ENCODE peak calls at places on chromosome 17, in six cellular contexts. One of them, this sample, is unnamed.

GRCh38 chr17:12107905-12108304 is 87.2 kb downstream of the MAP2K4 start:
- DNase-seq in HCEC 1CT: peak
- DNase-seq in activated T-helper 2 cell treated with anti-CD3 and anti-CD28 coated beads, Interferon-gamma antibody, Interleukin-2, Interleukin-4, amounts not matched to agents 10 μg/mL and 5 μg/mL and 100 μg/mL, durations not matched to agents 14 hours and 24 hours and 36 hours: no peak
- DNase-seq in mucosa of descending colon: no peak
- DNase-seq in H7: no peak
- DNase-seq in activated naive CD8-positive, alpha-beta T cell treated with anti-CD3 and anti-CD28 coated beads, Interleukin-2, amount 50 U/mL, for 24 hours: no peak
- DNase-seq in this sample: no peak

GRCh38 chr17:82684207-82684903 is 14.1 kb downstream of the RAB40B start:
- DNase-seq in HCEC 1CT: no peak
- DNase-seq in activated T-helper 2 cell treated with anti-CD3 and anti-CD28 coated beads, Interferon-gamma antibody, Interleukin-2, Interleukin-4, amounts not matched to agents 10 μg/mL and 5 μg/mL and 100 μg/mL, durations not matched to agents 14 hours and 24 hours and 36 hours: no peak
- DNase-seq in mucosa of descending colon: peak
- DNase-seq in H7: no peak
- DNase-seq in activated naive CD8-positive, alpha-beta T cell treated with anti-CD3 and anti-CD28 coated beads, Interleukin-2, amount 50 U/mL, for 24 hours: no peak
- DNase-seq in this sample: no peak

GRCh38 chr17:80968602-80969029 is 23.0 kb upstream of the CHMP6 start:
- DNase-seq in HCEC 1CT: no peak
- DNase-seq in activated T-helper 2 cell treated with anti-CD3 and anti-CD28 coated beads, Interferon-gamma antibody, Interleukin-2, Interleukin-4, amounts not matched to agents 10 μg/mL and 5 μg/mL and 100 μg/mL, durations not matched to agents 14 hours and 24 hours and 36 hours: no peak
- DNase-seq in mucosa of descending colon: peak
- DNase-seq in H7: peak
- DNase-seq in activated naive CD8-positive, alpha-beta T cell treated with anti-CD3 and anti-CD28 coated beads, Interleukin-2, amount 50 U/mL, for 24 hours: no peak
- DNase-seq in this sample: peak

GRCh38 chr17:56347646-56348045 is 194.4 kb downstream of the ANKFN1 start:
- DNase-seq in HCEC 1CT: no peak
- DNase-seq in activated T-helper 2 cell treated with anti-CD3 and anti-CD28 coated beads, Interferon-gamma antibody, Interleukin-2, Interleukin-4, amounts not matched to agents 10 μg/mL and 5 μg/mL and 100 μg/mL, durations not matched to agents 14 hours and 24 hours and 36 hours: no peak
- DNase-seq in mucosa of descending colon: no peak
- DNase-seq in H7: no peak
- DNase-seq in activated naive CD8-positive, alpha-beta T cell treated with anti-CD3 and anti-CD28 coated beads, Interleukin-2, amount 50 U/mL, for 24 hours: no peak
- DNase-seq in this sample: no peak

GRCh38 chr17:2796164-2797140 is at the start of gene RAP1GAP2:
- DNase-seq in HCEC 1CT: no peak
- DNase-seq in activated T-helper 2 cell treated with anti-CD3 and anti-CD28 coated beads, Interferon-gamma antibody, Interleukin-2, Interleukin-4, amounts not matched to agents 10 μg/mL and 5 μg/mL and 100 μg/mL, durations not matched to agents 14 hours and 24 hours and 36 hours: peak
- DNase-seq in mucosa of descending colon: peak
- DNase-seq in H7: peak
- DNase-seq in activated naive CD8-positive, alpha-beta T cell treated with anti-CD3 and anti-CD28 coated beads, Interleukin-2, amount 50 U/mL, for 24 hours: peak
- DNase-seq in this sample: peak

GRCh38 chr17:68592667-68593330 is 8.4 kb downstream of the FAM20A start:
- DNase-seq in HCEC 1CT: no peak
- DNase-seq in activated T-helper 2 cell treated with anti-CD3 and anti-CD28 coated beads, Interferon-gamma antibody, Interleukin-2, Interleukin-4, amounts not matched to agents 10 μg/mL and 5 μg/mL and 100 μg/mL, durations not matched to agents 14 hours and 24 hours and 36 hours: no peak
- DNase-seq in mucosa of descending colon: no peak
- DNase-seq in H7: no peak
- DNase-seq in activated naive CD8-positive, alpha-beta T cell treated with anti-CD3 and anti-CD28 coated beads, Interleukin-2, amount 50 U/mL, for 24 hours: no peak
- DNase-seq in this sample: no peak

GRCh38 chr17:41393294-41393693 is 4.1 kb downstream of the KRT31 start:
- DNase-seq in HCEC 1CT: no peak
- DNase-seq in activated T-helper 2 cell treated with anti-CD3 and anti-CD28 coated beads, Interferon-gamma antibody, Interleukin-2, Interleukin-4, amounts not matched to agents 10 μg/mL and 5 μg/mL and 100 μg/mL, durations not matched to agents 14 hours and 24 hours and 36 hours: no peak
- DNase-seq in mucosa of descending colon: no peak
- DNase-seq in H7: no peak
- DNase-seq in activated naive CD8-positive, alpha-beta T cell treated with anti-CD3 and anti-CD28 coated beads, Interleukin-2, amount 50 U/mL, for 24 hours: no peak
- DNase-seq in this sample: no peak

GRCh38 chr17:72456026-72456569 is 335.3 kb downstream of the SOX9 start:
- DNase-seq in HCEC 1CT: peak
- DNase-seq in activated T-helper 2 cell treated with anti-CD3 and anti-CD28 coated beads, Interferon-gamma antibody, Interleukin-2, Interleukin-4, amounts not matched to agents 10 μg/mL and 5 μg/mL and 100 μg/mL, durations not matched to agents 14 hours and 24 hours and 36 hours: no peak
- DNase-seq in mucosa of descending colon: peak
- DNase-seq in H7: no peak
- DNase-seq in activated naive CD8-positive, alpha-beta T cell treated with anti-CD3 and anti-CD28 coated beads, Interleukin-2, amount 50 U/mL, for 24 hours: no peak
- DNase-seq in this sample: no peak

GRCh38 chr17:50055055-50055425 is 870 bp upstream of the ITGA3 start:
- DNase-seq in HCEC 1CT: no peak
- DNase-seq in activated T-helper 2 cell treated with anti-CD3 and anti-CD28 coated beads, Interferon-gamma antibody, Interleukin-2, Interleukin-4, amounts not matched to agents 10 μg/mL and 5 μg/mL and 100 μg/mL, durations not matched to agents 14 hours and 24 hours and 36 hours: no peak
- DNase-seq in mucosa of descending colon: peak
- DNase-seq in H7: peak
- DNase-seq in activated naive CD8-positive, alpha-beta T cell treated with anti-CD3 and anti-CD28 coated beads, Interleukin-2, amount 50 U/mL, for 24 hours: peak
- DNase-seq in this sample: no peak

GRCh38 chr17:16987830-16988601 is 16.1 kb upstream of the TNFRSF13B start:
- DNase-seq in HCEC 1CT: peak
- DNase-seq in activated T-helper 2 cell treated with anti-CD3 and anti-CD28 coated beads, Interferon-gamma antibody, Interleukin-2, Interleukin-4, amounts not matched to agents 10 μg/mL and 5 μg/mL and 100 μg/mL, durations not matched to agents 14 hours and 24 hours and 36 hours: peak
- DNase-seq in mucosa of descending colon: peak
- DNase-seq in H7: peak
- DNase-seq in activated naive CD8-positive, alpha-beta T cell treated with anti-CD3 and anti-CD28 coated beads, Interleukin-2, amount 50 U/mL, for 24 hours: peak
- DNase-seq in this sample: peak

GRCh38 chr17:10155334-10156081 is 42.9 kb downstream of the GAS7 start:
- DNase-seq in HCEC 1CT: no peak
- DNase-seq in activated T-helper 2 cell treated with anti-CD3 and anti-CD28 coated beads, Interferon-gamma antibody, Interleukin-2, Interleukin-4, amounts not matched to agents 10 μg/mL and 5 μg/mL and 100 μg/mL, durations not matched to agents 14 hours and 24 hours and 36 hours: no peak
- DNase-seq in mucosa of descending colon: no peak
- DNase-seq in H7: no peak
- DNase-seq in activated naive CD8-positive, alpha-beta T cell treated with anti-CD3 and anti-CD28 coated beads, Interleukin-2, amount 50 U/mL, for 24 hours: no peak
- DNase-seq in this sample: no peak

GRCh38 chr17:3879181-3879580 is 13.7 kb downstream of the CAMKK1 start:
- DNase-seq in HCEC 1CT: no peak
- DNase-seq in activated T-helper 2 cell treated with anti-CD3 and anti-CD28 coated beads, Interferon-gamma antibody, Interleukin-2, Interleukin-4, amounts not matched to agents 10 μg/mL and 5 μg/mL and 100 μg/mL, durations not matched to agents 14 hours and 24 hours and 36 hours: no peak
- DNase-seq in mucosa of descending colon: no peak
- DNase-seq in H7: no peak
- DNase-seq in activated naive CD8-positive, alpha-beta T cell treated with anti-CD3 and anti-CD28 coated beads, Interleukin-2, amount 50 U/mL, for 24 hours: no peak
- DNase-seq in this sample: no peak

GRCh38 chr17:56890390-56890789 is 23.5 kb downstream of the TRIM25 start:
- DNase-seq in HCEC 1CT: no peak
- DNase-seq in activated T-helper 2 cell treated with anti-CD3 and anti-CD28 coated beads, Interferon-gamma antibody, Interleukin-2, Interleukin-4, amounts not matched to agents 10 μg/mL and 5 μg/mL and 100 μg/mL, durations not matched to agents 14 hours and 24 hours and 36 hours: no peak
- DNase-seq in mucosa of descending colon: no peak
- DNase-seq in H7: no peak
- DNase-seq in activated naive CD8-positive, alpha-beta T cell treated with anti-CD3 and anti-CD28 coated beads, Interleukin-2, amount 50 U/mL, for 24 hours: no peak
- DNase-seq in this sample: no peak

GRCh38 chr17:82287849-82288601 is 14.5 kb upstream of the CSNK1D start:
- DNase-seq in HCEC 1CT: peak
- DNase-seq in activated T-helper 2 cell treated with anti-CD3 and anti-CD28 coated beads, Interferon-gamma antibody, Interleukin-2, Interleukin-4, amounts not matched to agents 10 μg/mL and 5 μg/mL and 100 μg/mL, durations not matched to agents 14 hours and 24 hours and 36 hours: no peak
- DNase-seq in mucosa of descending colon: peak
- DNase-seq in H7: no peak
- DNase-seq in activated naive CD8-positive, alpha-beta T cell treated with anti-CD3 and anti-CD28 coated beads, Interleukin-2, amount 50 U/mL, for 24 hours: no peak
- DNase-seq in this sample: no peak

GRCh38 chr17:10513284-10514067 is 4.9 kb downstream of the MYH1 start:
- DNase-seq in HCEC 1CT: no peak
- DNase-seq in activated T-helper 2 cell treated with anti-CD3 and anti-CD28 coated beads, Interferon-gamma antibody, Interleukin-2, Interleukin-4, amounts not matched to agents 10 μg/mL and 5 μg/mL and 100 μg/mL, durations not matched to agents 14 hours and 24 hours and 36 hours: no peak
- DNase-seq in mucosa of descending colon: no peak
- DNase-seq in H7: no peak
- DNase-seq in activated naive CD8-positive, alpha-beta T cell treated with anti-CD3 and anti-CD28 coated beads, Interleukin-2, amount 50 U/mL, for 24 hours: no peak
- DNase-seq in this sample: no peak

GRCh38 chr17:47990962-47991731 is 20.2 kb downstream of the CDK5RAP3 start:
- DNase-seq in HCEC 1CT: peak
- DNase-seq in activated T-helper 2 cell treated with anti-CD3 and anti-CD28 coated beads, Interferon-gamma antibody, Interleukin-2, Interleukin-4, amounts not matched to agents 10 μg/mL and 5 μg/mL and 100 μg/mL, durations not matched to agents 14 hours and 24 hours and 36 hours: no peak
- DNase-seq in mucosa of descending colon: no peak
- DNase-seq in H7: peak
- DNase-seq in activated naive CD8-positive, alpha-beta T cell treated with anti-CD3 and anti-CD28 coated beads, Interleukin-2, amount 50 U/mL, for 24 hours: no peak
- DNase-seq in this sample: no peak

GRCh38 chr17:64534187-64534586 is 27.4 kb downstream of the CEP95 start:
- DNase-seq in HCEC 1CT: no peak
- DNase-seq in activated T-helper 2 cell treated with anti-CD3 and anti-CD28 coated beads, Interferon-gamma antibody, Interleukin-2, Interleukin-4, amounts not matched to agents 10 μg/mL and 5 μg/mL and 100 μg/mL, durations not matched to agents 14 hours and 24 hours and 36 hours: no peak
- DNase-seq in mucosa of descending colon: no peak
- DNase-seq in H7: no peak
- DNase-seq in activated naive CD8-positive, alpha-beta T cell treated with anti-CD3 and anti-CD28 coated beads, Interleukin-2, amount 50 U/mL, for 24 hours: no peak
- DNase-seq in this sample: no peak

GRCh38 chr17:66667491-66668030 is 167.4 kb upstream of the CACNG5 start:
- DNase-seq in HCEC 1CT: no peak
- DNase-seq in activated T-helper 2 cell treated with anti-CD3 and anti-CD28 coated beads, Interferon-gamma antibody, Interleukin-2, Interleukin-4, amounts not matched to agents 10 μg/mL and 5 μg/mL and 100 μg/mL, durations not matched to agents 14 hours and 24 hours and 36 hours: peak
- DNase-seq in mucosa of descending colon: no peak
- DNase-seq in H7: no peak
- DNase-seq in activated naive CD8-positive, alpha-beta T cell treated with anti-CD3 and anti-CD28 coated beads, Interleukin-2, amount 50 U/mL, for 24 hours: peak
- DNase-seq in this sample: no peak

GRCh38 chr17:21250719-21251305 is 2.4 kb downstream of the NATD1 start:
- DNase-seq in HCEC 1CT: no peak
- DNase-seq in activated T-helper 2 cell treated with anti-CD3 and anti-CD28 coated beads, Interferon-gamma antibody, Interleukin-2, Interleukin-4, amounts not matched to agents 10 μg/mL and 5 μg/mL and 100 μg/mL, durations not matched to agents 14 hours and 24 hours and 36 hours: no peak
- DNase-seq in mucosa of descending colon: no peak
- DNase-seq in H7: no peak
- DNase-seq in activated naive CD8-positive, alpha-beta T cell treated with anti-CD3 and anti-CD28 coated beads, Interleukin-2, amount 50 U/mL, for 24 hours: no peak
- DNase-seq in this sample: no peak

GRCh38 chr17:72119963-72120877 is 600 bp upstream of the SOX9 start:
- DNase-seq in HCEC 1CT: peak
- DNase-seq in activated T-helper 2 cell treated with anti-CD3 and anti-CD28 coated beads, Interferon-gamma antibody, Interleukin-2, Interleukin-4, amounts not matched to agents 10 μg/mL and 5 μg/mL and 100 μg/mL, durations not matched to agents 14 hours and 24 hours and 36 hours: no peak
- DNase-seq in mucosa of descending colon: peak
- DNase-seq in H7: peak
- DNase-seq in activated naive CD8-positive, alpha-beta T cell treated with anti-CD3 and anti-CD28 coated beads, Interleukin-2, amount 50 U/mL, for 24 hours: no peak
- DNase-seq in this sample: peak

GRCh38 chr17:83055911-83056582 is 23.4 kb upstream of the METRNL start:
- DNase-seq in HCEC 1CT: peak
- DNase-seq in activated T-helper 2 cell treated with anti-CD3 and anti-CD28 coated beads, Interferon-gamma antibody, Interleukin-2, Interleukin-4, amounts not matched to agents 10 μg/mL and 5 μg/mL and 100 μg/mL, durations not matched to agents 14 hours and 24 hours and 36 hours: no peak
- DNase-seq in mucosa of descending colon: peak
- DNase-seq in H7: peak
- DNase-seq in activated naive CD8-positive, alpha-beta T cell treated with anti-CD3 and anti-CD28 coated beads, Interleukin-2, amount 50 U/mL, for 24 hours: no peak
- DNase-seq in this sample: no peak

GRCh38 chr17:16929281-16929680 is 42.6 kb downstream of the TNFRSF13B start:
- DNase-seq in HCEC 1CT: no peak
- DNase-seq in activated T-helper 2 cell treated with anti-CD3 and anti-CD28 coated beads, Interferon-gamma antibody, Interleukin-2, Interleukin-4, amounts not matched to agents 10 μg/mL and 5 μg/mL and 100 μg/mL, durations not matched to agents 14 hours and 24 hours and 36 hours: no peak
- DNase-seq in mucosa of descending colon: no peak
- DNase-seq in H7: peak
- DNase-seq in activated naive CD8-positive, alpha-beta T cell treated with anti-CD3 and anti-CD28 coated beads, Interleukin-2, amount 50 U/mL, for 24 hours: no peak
- DNase-seq in this sample: no peak

GRCh38 chr17:41917957-41918391 is 777 bp downstream of the ACLY start:
- DNase-seq in HCEC 1CT: no peak
- DNase-seq in activated T-helper 2 cell treated with anti-CD3 and anti-CD28 coated beads, Interferon-gamma antibody, Interleukin-2, Interleukin-4, amounts not matched to agents 10 μg/mL and 5 μg/mL and 100 μg/mL, durations not matched to agents 14 hours and 24 hours and 36 hours: no peak
- DNase-seq in mucosa of descending colon: peak
- DNase-seq in H7: peak
- DNase-seq in activated naive CD8-positive, alpha-beta T cell treated with anti-CD3 and anti-CD28 coated beads, Interleukin-2, amount 50 U/mL, for 24 hours: peak
- DNase-seq in this sample: no peak

GRCh38 chr17:37848690-37849616 is 75.3 kb upstream of the TBC1D3K start:
- DNase-seq in HCEC 1CT: peak
- DNase-seq in activated T-helper 2 cell treated with anti-CD3 and anti-CD28 coated beads, Interferon-gamma antibody, Interleukin-2, Interleukin-4, amounts not matched to agents 10 μg/mL and 5 μg/mL and 100 μg/mL, durations not matched to agents 14 hours and 24 hours and 36 hours: peak
- DNase-seq in mucosa of descending colon: no peak
- DNase-seq in H7: no peak
- DNase-seq in activated naive CD8-positive, alpha-beta T cell treated with anti-CD3 and anti-CD28 coated beads, Interleukin-2, amount 50 U/mL, for 24 hours: no peak
- DNase-seq in this sample: no peak

GRCh38 chr17:13016881-13017622 is 775 bp downstream of the ELAC2 start:
- DNase-seq in HCEC 1CT: peak
- DNase-seq in activated T-helper 2 cell treated with anti-CD3 and anti-CD28 coated beads, Interferon-gamma antibody, Interleukin-2, Interleukin-4, amounts not matched to agents 10 μg/mL and 5 μg/mL and 100 μg/mL, durations not matched to agents 14 hours and 24 hours and 36 hours: no peak
- DNase-seq in mucosa of descending colon: no peak
- DNase-seq in H7: no peak
- DNase-seq in activated naive CD8-positive, alpha-beta T cell treated with anti-CD3 and anti-CD28 coated beads, Interleukin-2, amount 50 U/mL, for 24 hours: no peak
- DNase-seq in this sample: no peak

GRCh38 chr17:17738901-17739300 is 57.6 kb downstream of the RAI1 start:
- DNase-seq in HCEC 1CT: no peak
- DNase-seq in activated T-helper 2 cell treated with anti-CD3 and anti-CD28 coated beads, Interferon-gamma antibody, Interleukin-2, Interleukin-4, amounts not matched to agents 10 μg/mL and 5 μg/mL and 100 μg/mL, durations not matched to agents 14 hours and 24 hours and 36 hours: no peak
- DNase-seq in mucosa of descending colon: no peak
- DNase-seq in H7: no peak
- DNase-seq in activated naive CD8-positive, alpha-beta T cell treated with anti-CD3 and anti-CD28 coated beads, Interleukin-2, amount 50 U/mL, for 24 hours: no peak
- DNase-seq in this sample: no peak

GRCh38 chr17:59369026-59369724 is 37.7 kb downstream of the YPEL2 start:
- DNase-seq in HCEC 1CT: no peak
- DNase-seq in activated T-helper 2 cell treated with anti-CD3 and anti-CD28 coated beads, Interferon-gamma antibody, Interleukin-2, Interleukin-4, amounts not matched to agents 10 μg/mL and 5 μg/mL and 100 μg/mL, durations not matched to agents 14 hours and 24 hours and 36 hours: no peak
- DNase-seq in mucosa of descending colon: no peak
- DNase-seq in H7: no peak
- DNase-seq in activated naive CD8-positive, alpha-beta T cell treated with anti-CD3 and anti-CD28 coated beads, Interleukin-2, amount 50 U/mL, for 24 hours: no peak
- DNase-seq in this sample: no peak

GRCh38 chr17:78661092-78661770 is 84.0 kb upstream of the DNAH17 start:
- DNase-seq in HCEC 1CT: no peak
- DNase-seq in activated T-helper 2 cell treated with anti-CD3 and anti-CD28 coated beads, Interferon-gamma antibody, Interleukin-2, Interleukin-4, amounts not matched to agents 10 μg/mL and 5 μg/mL and 100 μg/mL, durations not matched to agents 14 hours and 24 hours and 36 hours: no peak
- DNase-seq in mucosa of descending colon: peak
- DNase-seq in H7: no peak
- DNase-seq in activated naive CD8-positive, alpha-beta T cell treated with anti-CD3 and anti-CD28 coated beads, Interleukin-2, amount 50 U/mL, for 24 hours: no peak
- DNase-seq in this sample: no peak

GRCh38 chr17:29291163-29291752 is 2.7 kb downstream of the NUFIP2 start:
- DNase-seq in HCEC 1CT: peak
- DNase-seq in activated T-helper 2 cell treated with anti-CD3 and anti-CD28 coated beads, Interferon-gamma antibody, Interleukin-2, Interleukin-4, amounts not matched to agents 10 μg/mL and 5 μg/mL and 100 μg/mL, durations not matched to agents 14 hours and 24 hours and 36 hours: no peak
- DNase-seq in mucosa of descending colon: no peak
- DNase-seq in H7: peak
- DNase-seq in activated naive CD8-positive, alpha-beta T cell treated with anti-CD3 and anti-CD28 coated beads, Interleukin-2, amount 50 U/mL, for 24 hours: no peak
- DNase-seq in this sample: no peak

GRCh38 chr17:63974594-63975192 is 2.0 kb upstream of the SCN4A start:
- DNase-seq in HCEC 1CT: peak
- DNase-seq in activated T-helper 2 cell treated with anti-CD3 and anti-CD28 coated beads, Interferon-gamma antibody, Interleukin-2, Interleukin-4, amounts not matched to agents 10 μg/mL and 5 μg/mL and 100 μg/mL, durations not matched to agents 14 hours and 24 hours and 36 hours: no peak
- DNase-seq in mucosa of descending colon: no peak
- DNase-seq in H7: no peak
- DNase-seq in activated naive CD8-positive, alpha-beta T cell treated with anti-CD3 and anti-CD28 coated beads, Interleukin-2, amount 50 U/mL, for 24 hours: no peak
- DNase-seq in this sample: no peak

GRCh38 chr17:37792787-37793186 is 47.9 kb upstream of the HNF1B start:
- DNase-seq in HCEC 1CT: peak
- DNase-seq in activated T-helper 2 cell treated with anti-CD3 and anti-CD28 coated beads, Interferon-gamma antibody, Interleukin-2, Interleukin-4, amounts not matched to agents 10 μg/mL and 5 μg/mL and 100 μg/mL, durations not matched to agents 14 hours and 24 hours and 36 hours: no peak
- DNase-seq in mucosa of descending colon: no peak
- DNase-seq in H7: no peak
- DNase-seq in activated naive CD8-positive, alpha-beta T cell treated with anti-CD3 and anti-CD28 coated beads, Interleukin-2, amount 50 U/mL, for 24 hours: no peak
- DNase-seq in this sample: no peak

GRCh38 chr17:65355246-65355645 is 206.2 kb downstream of the AXIN2 start:
- DNase-seq in HCEC 1CT: no peak
- DNase-seq in activated T-helper 2 cell treated with anti-CD3 and anti-CD28 coated beads, Interferon-gamma antibody, Interleukin-2, Interleukin-4, amounts not matched to agents 10 μg/mL and 5 μg/mL and 100 μg/mL, durations not matched to agents 14 hours and 24 hours and 36 hours: no peak
- DNase-seq in mucosa of descending colon: no peak
- DNase-seq in H7: no peak
- DNase-seq in activated naive CD8-positive, alpha-beta T cell treated with anti-CD3 and anti-CD28 coated beads, Interleukin-2, amount 50 U/mL, for 24 hours: no peak
- DNase-seq in this sample: no peak

GRCh38 chr17:17844500-17844899 is 7.7 kb upstream of the SREBF1 start:
- DNase-seq in HCEC 1CT: no peak
- DNase-seq in activated T-helper 2 cell treated with anti-CD3 and anti-CD28 coated beads, Interferon-gamma antibody, Interleukin-2, Interleukin-4, amounts not matched to agents 10 μg/mL and 5 μg/mL and 100 μg/mL, durations not matched to agents 14 hours and 24 hours and 36 hours: no peak
- DNase-seq in mucosa of descending colon: no peak
- DNase-seq in H7: no peak
- DNase-seq in activated naive CD8-positive, alpha-beta T cell treated with anti-CD3 and anti-CD28 coated beads, Interleukin-2, amount 50 U/mL, for 24 hours: no peak
- DNase-seq in this sample: no peak

GRCh38 chr17:40854175-40854814 is 12.7 kb downstream of the KRT12 start:
- DNase-seq in HCEC 1CT: peak
- DNase-seq in activated T-helper 2 cell treated with anti-CD3 and anti-CD28 coated beads, Interferon-gamma antibody, Interleukin-2, Interleukin-4, amounts not matched to agents 10 μg/mL and 5 μg/mL and 100 μg/mL, durations not matched to agents 14 hours and 24 hours and 36 hours: no peak
- DNase-seq in mucosa of descending colon: no peak
- DNase-seq in H7: no peak
- DNase-seq in activated naive CD8-positive, alpha-beta T cell treated with anti-CD3 and anti-CD28 coated beads, Interleukin-2, amount 50 U/mL, for 24 hours: no peak
- DNase-seq in this sample: no peak

GRCh38 chr17:66438101-66438500 is 135.7 kb downstream of the PRKCA start:
- DNase-seq in HCEC 1CT: no peak
- DNase-seq in activated T-helper 2 cell treated with anti-CD3 and anti-CD28 coated beads, Interferon-gamma antibody, Interleukin-2, Interleukin-4, amounts not matched to agents 10 μg/mL and 5 μg/mL and 100 μg/mL, durations not matched to agents 14 hours and 24 hours and 36 hours: no peak
- DNase-seq in mucosa of descending colon: no peak
- DNase-seq in H7: no peak
- DNase-seq in activated naive CD8-positive, alpha-beta T cell treated with anti-CD3 and anti-CD28 coated beads, Interleukin-2, amount 50 U/mL, for 24 hours: no peak
- DNase-seq in this sample: no peak

GRCh38 chr17:69967910-69968411 is 107.1 kb upstream of the KCNJ16 start:
- DNase-seq in HCEC 1CT: peak
- DNase-seq in activated T-helper 2 cell treated with anti-CD3 and anti-CD28 coated beads, Interferon-gamma antibody, Interleukin-2, Interleukin-4, amounts not matched to agents 10 μg/mL and 5 μg/mL and 100 μg/mL, durations not matched to agents 14 hours and 24 hours and 36 hours: no peak
- DNase-seq in mucosa of descending colon: no peak
- DNase-seq in H7: no peak
- DNase-seq in activated naive CD8-positive, alpha-beta T cell treated with anti-CD3 and anti-CD28 coated beads, Interleukin-2, amount 50 U/mL, for 24 hours: no peak
- DNase-seq in this sample: no peak

GRCh38 chr17:44628234-44629188 is 27.8 kb upstream of the MEIOC start:
- DNase-seq in HCEC 1CT: no peak
- DNase-seq in activated T-helper 2 cell treated with anti-CD3 and anti-CD28 coated beads, Interferon-gamma antibody, Interleukin-2, Interleukin-4, amounts not matched to agents 10 μg/mL and 5 μg/mL and 100 μg/mL, durations not matched to agents 14 hours and 24 hours and 36 hours: no peak
- DNase-seq in mucosa of descending colon: peak
- DNase-seq in H7: peak
- DNase-seq in activated naive CD8-positive, alpha-beta T cell treated with anti-CD3 and anti-CD28 coated beads, Interleukin-2, amount 50 U/mL, for 24 hours: no peak
- DNase-seq in this sample: no peak

GRCh38 chr17:27609606-27610303 is 21.2 kb upstream of the LGALS9 start:
- DNase-seq in HCEC 1CT: peak
- DNase-seq in activated T-helper 2 cell treated with anti-CD3 and anti-CD28 coated beads, Interferon-gamma antibody, Interleukin-2, Interleukin-4, amounts not matched to agents 10 μg/mL and 5 μg/mL and 100 μg/mL, durations not matched to agents 14 hours and 24 hours and 36 hours: no peak
- DNase-seq in mucosa of descending colon: peak
- DNase-seq in H7: peak
- DNase-seq in activated naive CD8-positive, alpha-beta T cell treated with anti-CD3 and anti-CD28 coated beads, Interleukin-2, amount 50 U/mL, for 24 hours: no peak
- DNase-seq in this sample: peak

This sample was measured in hippocampal formation.